ENCODE peak calls at places on chromosomes 16 and 17, in ten cellular contexts. W, M, N, J, X, G, Z, H, Y and T are unnamed samples.

GRCh38 chr16:17246974-17247718 is 223.6 kb downstream of the XYLT1 start:
- DNase-seq in W (no peak), G (no peak), J (no peak), Y (no peak), Z (no peak), H (no peak), N (no peak), X (no peak), M (no peak), T (no peak)

GRCh38 chr17:59668816-59669215 is 38.4 kb downstream of the PTRH2 start:
- DNase-seq in M (peak; percentile 90), W (no peak), X (no peak), G (peak; percentile 97), Y (peak; percentile 76), N (peak; percentile 40), J (peak; percentile 99), Z (no peak), H (peak; percentile 92), T (no peak)

GRCh38 chr17:75998327-75998795 is 2.3 kb upstream of the CDK3 start:
- DNase-seq in N (no peak), M (no peak), G (no peak), J (peak; percentile 81), Y (no peak), Z (no peak), X (no peak), H (no peak), W (peak; percentile 17), T (no peak)

GRCh38 chr17:58513391-58513912 is 986 bp downstream of the MTMR4 start:
- DNase-seq in M (no peak), W (no peak), Y (no peak), X (no peak), H (no peak), J (no peak), G (no peak), N (no peak), Z (no peak), T (no peak)

GRCh38 chr17:45031231-45032149 is 19.9 kb downstream of the DCAKD start:
- DNase-seq in G (no peak), Y (no peak), Z (no peak), X (no peak), H (peak; percentile 45), M (no peak), N (no peak), J (no peak), W (no peak), T (no peak)

GRCh38 chr17:7650509-7651096 is at the start of gene ATP1B2:
- DNase-seq in G (peak; percentile 25), J (peak; percentile 61), X (peak; percentile 24), N (peak; percentile 16), Z (peak; percentile 70), W (no peak), H (peak; percentile 31), M (no peak), Y (peak; percentile 47), T (peak; percentile 41)

GRCh38 chr17:29241015-29241963 is 5.4 kb upstream of the CRYBA1 start:
- DNase-seq in J (peak; percentile 99), N (peak; percentile 90), G (peak; percentile 98), X (no peak), H (peak; percentile 96), M (peak; percentile 99), W (peak; percentile 74), Z (no peak), Y (peak; percentile 94), T (no peak)

GRCh38 chr17:29283496-29283895 is 10.5 kb downstream of the NUFIP2 start:
- DNase-seq in M (no peak), W (no peak), Z (no peak), G (peak; percentile 23), J (peak; percentile 36), X (no peak), H (no peak), N (no peak), Y (peak; percentile 31), T (no peak)

GRCh38 chr16:20042848-20043247 is 30.8 kb downstream of the GPR139 start:
- DNase-seq in H (no peak), N (no peak), W (no peak), Z (no peak), Y (no peak), X (no peak), J (peak; percentile 19), M (peak; percentile 61), G (no peak), T (no peak)

GRCh38 chr16:23408242-23409201 is 44.5 kb downstream of the COG7 start:
- DNase-seq in M (no peak), N (peak; percentile 42), X (peak; percentile 27), J (peak; percentile 50), H (peak; percentile 74), Y (peak; percentile 91), W (no peak), Z (peak; percentile 70), G (peak; percentile 66), T (no peak)

GRCh38 chr17:58991718-58992331 is 114.9 kb downstream of the TRIM37 start:
- DNase-seq in W (no peak), Y (peak; percentile 67), X (no peak), G (peak; percentile 69), N (peak; percentile 81), M (no peak), J (peak; percentile 86), H (peak; percentile 23), Z (peak; percentile 26), T (no peak)

GRCh38 chr16:81466351-81466960 is 21.8 kb downstream of the CMIP start:
- DNase-seq in H (no peak), M (no peak), Y (no peak), X (no peak), G (peak; percentile 35), W (no peak), N (no peak), Z (no peak), J (peak; percentile 24), T (no peak)

GRCh38 chr16:86823895-86824671 is 245.7 kb downstream of the FOXL1 start:
- DNase-seq in M (peak; percentile 88), Z (no peak), G (peak; percentile 91), W (peak; percentile 39), H (peak; percentile 46), Y (no peak), N (peak; percentile 95), J (peak; percentile 87), X (no peak), T (no peak)

GRCh38 chr17:80387071-80387470 is 27.9 kb upstream of the ENDOV start:
- DNase-seq in N (no peak), W (no peak), Z (no peak), G (no peak), H (no peak), M (no peak), J (no peak), X (no peak), Y (no peak), T (no peak)

GRCh38 chr16:12971216-12971615 is 69.8 kb downstream of the SHISA9 start:
- DNase-seq in W (no peak), Y (no peak), G (peak; percentile 16), Z (no peak), M (peak; percentile 89), X (no peak), J (peak; percentile 8), N (peak; percentile 1), H (no peak), T (no peak)